ENCODE peak calls at places on chromosomes 5 and 9, in six cellular contexts. D is dorsolateral prefrontal cortex; L is HS-27A; Y is stimulated activated naive CD4-positive, alpha-beta T cell; K is iris pigment epithelial cell; U is amniotic stem cell. X is an unnamed sample.

GRCh38 chr9:88414298-88414697 is 26.1 kb downstream of the SPIN1 start:
- DNase-seq in D (no peak), L (no peak), Y (no peak), K (no peak), U (no peak), X (no peak)

GRCh38 chr5:177131711-177132503 is 1.7 kb upstream of the NSD1 start:
- DNase-seq in D (peak), L (no peak), Y (no peak), K (no peak), U (no peak), X (no peak)

GRCh38 chr9:126844085-126844484 is 16.4 kb upstream of the ZBTB34 start:
- DNase-seq in D (no peak), L (peak), Y (no peak), K (peak), U (peak), X (peak)

GRCh38 chr5:141250576-141250975 is 5.4 kb downstream of the PCDHB15 start:
- DNase-seq in D (no peak), L (no peak), Y (no peak), K (no peak), U (no peak), X (no peak)

GRCh38 chr5:139733698-139734491 is 61.7 kb upstream of the PSD2 start:
- DNase-seq in D (peak), L (no peak), Y (no peak), K (no peak), U (no peak), X (no peak)

GRCh38 chr9:120439147-120439546 is 140.8 kb downstream of the CDK5RAP2 start:
- DNase-seq in D (no peak), L (no peak), Y (no peak), K (peak), U (no peak), X (no peak)

GRCh38 chr5:43193171-43193951 is 1.3 kb downstream of the NIM1K start:
- DNase-seq in D (no peak), L (peak), Y (no peak), K (peak), U (peak), X (peak)

GRCh38 chr5:15013654-15014463 is 142.3 kb upstream of the ANKH start:
- DNase-seq in D (no peak), L (peak), Y (no peak), K (peak), U (peak), X (peak)

GRCh38 chr5:154467655-154468354 is 10.2 kb downstream of the HAND1 start:
- DNase-seq in D (peak), L (no peak), Y (peak), K (peak), U (peak), X (peak)

GRCh38 chr5:107542831-107543231 is 127.9 kb downstream of the EFNA5 start:
- DNase-seq in D (no peak), L (no peak), Y (no peak), K (peak), U (no peak), X (no peak)

GRCh38 chr9:37311938-37312730 is 110.4 kb upstream of the GRHPR start:
- DNase-seq in D (no peak), L (no peak), Y (no peak), K (peak), U (peak), X (no peak)

GRCh38 chr5:148837383-148837782 is 11.0 kb downstream of the ADRB2 start:
- DNase-seq in D (no peak), L (no peak), Y (no peak), K (no peak), U (no peak), X (no peak)

GRCh38 chr9:134333234-134333873 is 7.1 kb downstream of the RXRA start:
- DNase-seq in D (no peak), L (no peak), Y (no peak), K (peak), U (no peak), X (no peak)

GRCh38 chr5:122007445-122008010 is 45.8 kb downstream of the SRFBP1 start:
- DNase-seq in D (no peak), L (no peak), Y (no peak), K (no peak), U (no peak), X (no peak)

GRCh38 chr5:74196233-74196632 is 444.3 kb downstream of the ENC1 start:
- DNase-seq in D (no peak), L (no peak), Y (no peak), K (no peak), U (no peak), X (no peak)

GRCh38 chr5:38032149-38032548 is 192.3 kb upstream of the GDNF start:
- DNase-seq in D (no peak), L (no peak), Y (no peak), K (no peak), U (no peak), X (no peak)

GRCh38 chr9:8916771-8917170 is 1117.2 kb upstream of the DMAC1 start:
- DNase-seq in D (no peak), L (no peak), Y (no peak), K (no peak), U (no peak), X (no peak)

GRCh38 chr5:98483301-98483700 is 290.2 kb upstream of the RGMB start:
- DNase-seq in D (no peak), L (no peak), Y (no peak), K (no peak), U (no peak), X (no peak)

GRCh38 chr9:105293408-105293807 is 49.0 kb downstream of the SLC44A1 start:
- DNase-seq in D (no peak), L (no peak), Y (no peak), K (no peak), U (no peak), X (no peak)

GRCh38 chr9:121725008-121725795 is 73.8 kb downstream of the DAB2IP start:
- DNase-seq in D (peak), L (no peak), Y (no peak), K (peak), U (peak), X (no peak)

GRCh38 chr5:17216974-17217325 is 481 bp upstream of the BASP1 start:
- DNase-seq in D (peak), L (peak), Y (no peak), K (peak), U (no peak), X (no peak)

GRCh38 chr5:80569961-80570786 is at the start of gene ANKRD34B:
- DNase-seq in D (no peak), L (no peak), Y (no peak), K (peak), U (no peak), X (no peak)

GRCh38 chr5:42423285-42424152 is at the start of gene GHR:
- DNase-seq in D (peak), L (peak), Y (no peak), K (peak), U (peak), X (peak)

GRCh38 chr5:168347786-168348414 is 56.5 kb downstream of the WWC1 start:
- DNase-seq in D (no peak), L (no peak), Y (no peak), K (no peak), U (no peak), X (no peak)

GRCh38 chr5:130759061-130759460 is 406.0 kb downstream of the HINT1 start:
- DNase-seq in D (no peak), L (no peak), Y (no peak), K (no peak), U (no peak), X (no peak)

GRCh38 chr5:37054391-37054790 is 177.8 kb downstream of the NIPBL start:
- DNase-seq in D (no peak), L (no peak), Y (no peak), K (no peak), U (no peak), X (no peak)

GRCh38 chr5:87361031-87361443 is 51.7 kb downstream of the CCNH start:
- DNase-seq in D (no peak), L (no peak), Y (no peak), K (peak), U (no peak), X (no peak)

GRCh38 chr5:159510282-159510681 is 180.0 kb upstream of the IL12B start:
- DNase-seq in D (no peak), L (no peak), Y (no peak), K (peak), U (peak), X (no peak)

X was measured in LoVo.